ENCODE peak calls at places on chromosomes 13 and 19, in nine cellular contexts. One of them, this sample, is unnamed.

GRCh38 chr13:87274209-87274819 is 396.9 kb upstream of the SLITRK5 start:
- DNase-seq in activated CD4-positive, alpha-beta T cell treated with anti-CD3 and anti-CD28 coated beads, Interleukin-2, amount 50 U/mL, for 1 hour: no peak
- DNase-seq in AG04450: peak
- DNase-seq in sciatic nerve: no peak
- DNase-seq in GF-D8: peak
- DNase-seq in heart left ventricle: no peak
- DNase-seq in stimulated activated CD4-positive, alpha-beta T cell treated with anti-CD3 and anti-CD28 coated beads, Interleukin-15, amount 100 ng/mL, for 1 hour: no peak
- DNase-seq in fibroblast of the conjunctiva: peak
- DNase-seq in astrocyte of the spinal cord: peak
- DNase-seq in this sample: no peak

GRCh38 chr19:54345938-54346386 is 7.0 kb upstream of the LILRA4 start:
- DNase-seq in activated CD4-positive, alpha-beta T cell treated with anti-CD3 and anti-CD28 coated beads, Interleukin-2, amount 50 U/mL, for 1 hour: no peak
- DNase-seq in GF-D8: peak
- DNase-seq in astrocyte of the spinal cord: no peak
- DNase-seq in stimulated activated CD4-positive, alpha-beta T cell treated with anti-CD3 and anti-CD28 coated beads, Interleukin-15, amount 100 ng/mL, for 1 hour: no peak
- DNase-seq in AG04450: no peak
- DNase-seq in heart left ventricle: no peak
- DNase-seq in sciatic nerve: peak
- DNase-seq in fibroblast of the conjunctiva: no peak
- DNase-seq in this sample: peak

GRCh38 chr13:21344662-21345176 is 114.4 kb downstream of the ZDHHC20 start:
- DNase-seq in stimulated activated CD4-positive, alpha-beta T cell treated with anti-CD3 and anti-CD28 coated beads, Interleukin-15, amount 100 ng/mL, for 1 hour: no peak
- DNase-seq in AG04450: no peak
- DNase-seq in sciatic nerve: no peak
- DNase-seq in astrocyte of the spinal cord: no peak
- DNase-seq in GF-D8: peak
- DNase-seq in heart left ventricle: no peak
- DNase-seq in activated CD4-positive, alpha-beta T cell treated with anti-CD3 and anti-CD28 coated beads, Interleukin-2, amount 50 U/mL, for 1 hour: no peak
- DNase-seq in fibroblast of the conjunctiva: no peak
- DNase-seq in this sample: no peak

GRCh38 chr13:110390572-110390971 is 83.5 kb downstream of the COL4A2 start:
- DNase-seq in activated CD4-positive, alpha-beta T cell treated with anti-CD3 and anti-CD28 coated beads, Interleukin-2, amount 50 U/mL, for 1 hour: no peak
- DNase-seq in GF-D8: no peak
- DNase-seq in sciatic nerve: no peak
- DNase-seq in AG04450: no peak
- DNase-seq in fibroblast of the conjunctiva: peak
- DNase-seq in stimulated activated CD4-positive, alpha-beta T cell treated with anti-CD3 and anti-CD28 coated beads, Interleukin-15, amount 100 ng/mL, for 1 hour: no peak
- DNase-seq in astrocyte of the spinal cord: peak
- DNase-seq in heart left ventricle: no peak
- DNase-seq in this sample: no peak

GRCh38 chr13:113029487-113030258 is 60.7 kb downstream of the MCF2L start:
- DNase-seq in astrocyte of the spinal cord: no peak
- DNase-seq in GF-D8: no peak
- DNase-seq in heart left ventricle: no peak
- DNase-seq in stimulated activated CD4-positive, alpha-beta T cell treated with anti-CD3 and anti-CD28 coated beads, Interleukin-15, amount 100 ng/mL, for 1 hour: peak
- DNase-seq in activated CD4-positive, alpha-beta T cell treated with anti-CD3 and anti-CD28 coated beads, Interleukin-2, amount 50 U/mL, for 1 hour: peak
- DNase-seq in sciatic nerve: no peak
- DNase-seq in fibroblast of the conjunctiva: no peak
- DNase-seq in AG04450: no peak
- DNase-seq in this sample: peak

GRCh38 chr13:43543331-43543730 is 243.4 kb downstream of the ENOX1 start:
- DNase-seq in GF-D8: no peak
- DNase-seq in stimulated activated CD4-positive, alpha-beta T cell treated with anti-CD3 and anti-CD28 coated beads, Interleukin-15, amount 100 ng/mL, for 1 hour: no peak
- DNase-seq in AG04450: no peak
- DNase-seq in sciatic nerve: no peak
- DNase-seq in astrocyte of the spinal cord: no peak
- DNase-seq in fibroblast of the conjunctiva: no peak
- DNase-seq in activated CD4-positive, alpha-beta T cell treated with anti-CD3 and anti-CD28 coated beads, Interleukin-2, amount 50 U/mL, for 1 hour: no peak
- DNase-seq in heart left ventricle: no peak
- DNase-seq in this sample: no peak

GRCh38 chr13:90299238-90299637 is 1048.2 kb upstream of the MIR17HG start:
- DNase-seq in fibroblast of the conjunctiva: no peak
- DNase-seq in stimulated activated CD4-positive, alpha-beta T cell treated with anti-CD3 and anti-CD28 coated beads, Interleukin-15, amount 100 ng/mL, for 1 hour: no peak
- DNase-seq in GF-D8: no peak
- DNase-seq in astrocyte of the spinal cord: no peak
- DNase-seq in sciatic nerve: no peak
- DNase-seq in heart left ventricle: no peak
- DNase-seq in AG04450: no peak
- DNase-seq in activated CD4-positive, alpha-beta T cell treated with anti-CD3 and anti-CD28 coated beads, Interleukin-2, amount 50 U/mL, for 1 hour: no peak
- DNase-seq in this sample: no peak

GRCh38 chr19:13588953-13589833 is 82.9 kb upstream of the CACNA1A start:
- DNase-seq in heart left ventricle: peak
- DNase-seq in sciatic nerve: peak
- DNase-seq in stimulated activated CD4-positive, alpha-beta T cell treated with anti-CD3 and anti-CD28 coated beads, Interleukin-15, amount 100 ng/mL, for 1 hour: peak
- DNase-seq in AG04450: peak
- DNase-seq in astrocyte of the spinal cord: peak
- DNase-seq in activated CD4-positive, alpha-beta T cell treated with anti-CD3 and anti-CD28 coated beads, Interleukin-2, amount 50 U/mL, for 1 hour: peak
- DNase-seq in fibroblast of the conjunctiva: peak
- DNase-seq in GF-D8: no peak
- DNase-seq in this sample: peak

GRCh38 chr19:39372047-39372802 is 18.7 kb downstream of the PAF1 start:
- DNase-seq in astrocyte of the spinal cord: peak
- DNase-seq in heart left ventricle: peak
- DNase-seq in fibroblast of the conjunctiva: peak
- DNase-seq in activated CD4-positive, alpha-beta T cell treated with anti-CD3 and anti-CD28 coated beads, Interleukin-2, amount 50 U/mL, for 1 hour: no peak
- DNase-seq in GF-D8: no peak
- DNase-seq in sciatic nerve: peak
- DNase-seq in AG04450: peak
- DNase-seq in stimulated activated CD4-positive, alpha-beta T cell treated with anti-CD3 and anti-CD28 coated beads, Interleukin-15, amount 100 ng/mL, for 1 hour: no peak
- DNase-seq in this sample: no peak

GRCh38 chr19:6610934-6611370 is 20.0 kb upstream of the CD70 start:
- DNase-seq in heart left ventricle: no peak
- DNase-seq in sciatic nerve: no peak
- DNase-seq in fibroblast of the conjunctiva: peak
- DNase-seq in AG04450: no peak
- DNase-seq in stimulated activated CD4-positive, alpha-beta T cell treated with anti-CD3 and anti-CD28 coated beads, Interleukin-15, amount 100 ng/mL, for 1 hour: no peak
- DNase-seq in GF-D8: no peak
- DNase-seq in astrocyte of the spinal cord: peak
- DNase-seq in activated CD4-positive, alpha-beta T cell treated with anti-CD3 and anti-CD28 coated beads, Interleukin-2, amount 50 U/mL, for 1 hour: no peak
- DNase-seq in this sample: no peak

GRCh38 chr13:105278797-105279425 is 1256.6 kb downstream of the EFNB2 start:
- DNase-seq in AG04450: no peak
- DNase-seq in GF-D8: no peak
- DNase-seq in heart left ventricle: no peak
- DNase-seq in activated CD4-positive, alpha-beta T cell treated with anti-CD3 and anti-CD28 coated beads, Interleukin-2, amount 50 U/mL, for 1 hour: no peak
- DNase-seq in astrocyte of the spinal cord: no peak
- DNase-seq in stimulated activated CD4-positive, alpha-beta T cell treated with anti-CD3 and anti-CD28 coated beads, Interleukin-15, amount 100 ng/mL, for 1 hour: no peak
- DNase-seq in sciatic nerve: no peak
- DNase-seq in fibroblast of the conjunctiva: no peak
- DNase-seq in this sample: no peak

GRCh38 chr19:50187937-50188336 is 15.5 kb upstream of the MYH14 start:
- DNase-seq in astrocyte of the spinal cord: no peak
- DNase-seq in stimulated activated CD4-positive, alpha-beta T cell treated with anti-CD3 and anti-CD28 coated beads, Interleukin-15, amount 100 ng/mL, for 1 hour: no peak
- DNase-seq in sciatic nerve: no peak
- DNase-seq in GF-D8: no peak
- DNase-seq in heart left ventricle: no peak
- DNase-seq in activated CD4-positive, alpha-beta T cell treated with anti-CD3 and anti-CD28 coated beads, Interleukin-2, amount 50 U/mL, for 1 hour: no peak
- DNase-seq in AG04450: no peak
- DNase-seq in fibroblast of the conjunctiva: no peak
- DNase-seq in this sample: no peak

GRCh38 chr13:51373451-51373850 is 34.0 kb downstream of the SERPINE3 start:
- DNase-seq in fibroblast of the conjunctiva: no peak
- DNase-seq in heart left ventricle: no peak
- DNase-seq in AG04450: no peak
- DNase-seq in astrocyte of the spinal cord: no peak
- DNase-seq in GF-D8: no peak
- DNase-seq in sciatic nerve: no peak
- DNase-seq in stimulated activated CD4-positive, alpha-beta T cell treated with anti-CD3 and anti-CD28 coated beads, Interleukin-15, amount 100 ng/mL, for 1 hour: no peak
- DNase-seq in activated CD4-positive, alpha-beta T cell treated with anti-CD3 and anti-CD28 coated beads, Interleukin-2, amount 50 U/mL, for 1 hour: no peak
- DNase-seq in this sample: no peak

GRCh38 chr19:1970003-1970805 is 29.2 kb downstream of the CSNK1G2 start:
- DNase-seq in sciatic nerve: no peak
- DNase-seq in activated CD4-positive, alpha-beta T cell treated with anti-CD3 and anti-CD28 coated beads, Interleukin-2, amount 50 U/mL, for 1 hour: no peak
- DNase-seq in heart left ventricle: no peak
- DNase-seq in AG04450: no peak
- DNase-seq in astrocyte of the spinal cord: no peak
- DNase-seq in stimulated activated CD4-positive, alpha-beta T cell treated with anti-CD3 and anti-CD28 coated beads, Interleukin-15, amount 100 ng/mL, for 1 hour: no peak
- DNase-seq in GF-D8: no peak
- DNase-seq in fibroblast of the conjunctiva: no peak
- DNase-seq in this sample: no peak

GRCh38 chr13:99416411-99417121 is 84.7 kb upstream of the TM9SF2 start:
- DNase-seq in astrocyte of the spinal cord: no peak
- DNase-seq in activated CD4-positive, alpha-beta T cell treated with anti-CD3 and anti-CD28 coated beads, Interleukin-2, amount 50 U/mL, for 1 hour: no peak
- DNase-seq in heart left ventricle: no peak
- DNase-seq in stimulated activated CD4-positive, alpha-beta T cell treated with anti-CD3 and anti-CD28 coated beads, Interleukin-15, amount 100 ng/mL, for 1 hour: no peak
- DNase-seq in GF-D8: no peak
- DNase-seq in sciatic nerve: no peak
- DNase-seq in fibroblast of the conjunctiva: no peak
- DNase-seq in AG04450: no peak
- DNase-seq in this sample: no peak

GRCh38 chr13:44573790-44574465 is 2.2 kb downstream of the TSC22D1 start:
- DNase-seq in sciatic nerve: no peak
- DNase-seq in activated CD4-positive, alpha-beta T cell treated with anti-CD3 and anti-CD28 coated beads, Interleukin-2, amount 50 U/mL, for 1 hour: no peak
- DNase-seq in astrocyte of the spinal cord: peak
- DNase-seq in fibroblast of the conjunctiva: peak
- DNase-seq in GF-D8: no peak
- DNase-seq in heart left ventricle: no peak
- DNase-seq in stimulated activated CD4-positive, alpha-beta T cell treated with anti-CD3 and anti-CD28 coated beads, Interleukin-15, amount 100 ng/mL, for 1 hour: no peak
- DNase-seq in AG04450: no peak
- DNase-seq in this sample: no peak

GRCh38 chr13:51912091-51912490 is 50.3 kb downstream of the CCDC70 start:
- DNase-seq in stimulated activated CD4-positive, alpha-beta T cell treated with anti-CD3 and anti-CD28 coated beads, Interleukin-15, amount 100 ng/mL, for 1 hour: no peak
- DNase-seq in sciatic nerve: no peak
- DNase-seq in astrocyte of the spinal cord: no peak
- DNase-seq in fibroblast of the conjunctiva: no peak
- DNase-seq in heart left ventricle: no peak
- DNase-seq in AG04450: no peak
- DNase-seq in GF-D8: no peak
- DNase-seq in activated CD4-positive, alpha-beta T cell treated with anti-CD3 and anti-CD28 coated beads, Interleukin-2, amount 50 U/mL, for 1 hour: no peak
- DNase-seq in this sample: no peak

GRCh38 chr13:83214452-83214851 is 667.8 kb downstream of the SLITRK1 start:
- DNase-seq in astrocyte of the spinal cord: no peak
- DNase-seq in heart left ventricle: no peak
- DNase-seq in sciatic nerve: no peak
- DNase-seq in activated CD4-positive, alpha-beta T cell treated with anti-CD3 and anti-CD28 coated beads, Interleukin-2, amount 50 U/mL, for 1 hour: no peak
- DNase-seq in GF-D8: no peak
- DNase-seq in fibroblast of the conjunctiva: no peak
- DNase-seq in stimulated activated CD4-positive, alpha-beta T cell treated with anti-CD3 and anti-CD28 coated beads, Interleukin-15, amount 100 ng/mL, for 1 hour: no peak
- DNase-seq in AG04450: no peak
- DNase-seq in this sample: no peak

GRCh38 chr13:89708013-89708412 is 1639.5 kb upstream of the MIR17HG start:
- DNase-seq in stimulated activated CD4-positive, alpha-beta T cell treated with anti-CD3 and anti-CD28 coated beads, Interleukin-15, amount 100 ng/mL, for 1 hour: no peak
- DNase-seq in AG04450: no peak
- DNase-seq in astrocyte of the spinal cord: no peak
- DNase-seq in fibroblast of the conjunctiva: no peak
- DNase-seq in heart left ventricle: no peak
- DNase-seq in activated CD4-positive, alpha-beta T cell treated with anti-CD3 and anti-CD28 coated beads, Interleukin-2, amount 50 U/mL, for 1 hour: no peak
- DNase-seq in GF-D8: no peak
- DNase-seq in sciatic nerve: no peak
- DNase-seq in this sample: no peak

GRCh38 chr13:46274094-46274698 is 62.5 kb downstream of the LRRC63 start:
- DNase-seq in sciatic nerve: no peak
- DNase-seq in astrocyte of the spinal cord: no peak
- DNase-seq in fibroblast of the conjunctiva: no peak
- DNase-seq in heart left ventricle: no peak
- DNase-seq in AG04450: no peak
- DNase-seq in GF-D8: no peak
- DNase-seq in activated CD4-positive, alpha-beta T cell treated with anti-CD3 and anti-CD28 coated beads, Interleukin-2, amount 50 U/mL, for 1 hour: no peak
- DNase-seq in stimulated activated CD4-positive, alpha-beta T cell treated with anti-CD3 and anti-CD28 coated beads, Interleukin-15, amount 100 ng/mL, for 1 hour: no peak
- DNase-seq in this sample: no peak

GRCh38 chr19:14028901-14029300 is 953 bp downstream of the RLN3 start:
- DNase-seq in fibroblast of the conjunctiva: no peak
- DNase-seq in activated CD4-positive, alpha-beta T cell treated with anti-CD3 and anti-CD28 coated beads, Interleukin-2, amount 50 U/mL, for 1 hour: no peak
- DNase-seq in AG04450: no peak
- DNase-seq in astrocyte of the spinal cord: no peak
- DNase-seq in GF-D8: no peak
- DNase-seq in stimulated activated CD4-positive, alpha-beta T cell treated with anti-CD3 and anti-CD28 coated beads, Interleukin-15, amount 100 ng/mL, for 1 hour: no peak
- DNase-seq in heart left ventricle: no peak
- DNase-seq in sciatic nerve: no peak
- DNase-seq in this sample: no peak

GRCh38 chr19:5713228-5713627 is 6.7 kb downstream of the LONP1 start:
- DNase-seq in astrocyte of the spinal cord: no peak
- DNase-seq in AG04450: no peak
- DNase-seq in heart left ventricle: no peak
- DNase-seq in GF-D8: no peak
- DNase-seq in activated CD4-positive, alpha-beta T cell treated with anti-CD3 and anti-CD28 coated beads, Interleukin-2, amount 50 U/mL, for 1 hour: no peak
- DNase-seq in stimulated activated CD4-positive, alpha-beta T cell treated with anti-CD3 and anti-CD28 coated beads, Interleukin-15, amount 100 ng/mL, for 1 hour: no peak
- DNase-seq in fibroblast of the conjunctiva: no peak
- DNase-seq in sciatic nerve: no peak
- DNase-seq in this sample: no peak

GRCh38 chr19:21677696-21678418 is 89.5 kb downstream of the ZNF100 start:
- DNase-seq in astrocyte of the spinal cord: no peak
- DNase-seq in stimulated activated CD4-positive, alpha-beta T cell treated with anti-CD3 and anti-CD28 coated beads, Interleukin-15, amount 100 ng/mL, for 1 hour: peak
- DNase-seq in fibroblast of the conjunctiva: no peak
- DNase-seq in heart left ventricle: peak
- DNase-seq in AG04450: no peak
- DNase-seq in GF-D8: no peak
- DNase-seq in sciatic nerve: no peak
- DNase-seq in activated CD4-positive, alpha-beta T cell treated with anti-CD3 and anti-CD28 coated beads, Interleukin-2, amount 50 U/mL, for 1 hour: no peak
- DNase-seq in this sample: no peak

GRCh38 chr19:4124638-4125037 is 716 bp upstream of the MAP2K2 start:
- DNase-seq in fibroblast of the conjunctiva: no peak
- DNase-seq in heart left ventricle: no peak
- DNase-seq in activated CD4-positive, alpha-beta T cell treated with anti-CD3 and anti-CD28 coated beads, Interleukin-2, amount 50 U/mL, for 1 hour: no peak
- DNase-seq in sciatic nerve: no peak
- DNase-seq in AG04450: no peak
- DNase-seq in stimulated activated CD4-positive, alpha-beta T cell treated with anti-CD3 and anti-CD28 coated beads, Interleukin-15, amount 100 ng/mL, for 1 hour: no peak
- DNase-seq in GF-D8: no peak
- DNase-seq in astrocyte of the spinal cord: no peak
- DNase-seq in this sample: no peak

GRCh38 chr19:38656171-38656981 is 8.9 kb downstream of the ACTN4 start:
- DNase-seq in sciatic nerve: no peak
- DNase-seq in fibroblast of the conjunctiva: peak
- DNase-seq in GF-D8: peak
- DNase-seq in activated CD4-positive, alpha-beta T cell treated with anti-CD3 and anti-CD28 coated beads, Interleukin-2, amount 50 U/mL, for 1 hour: peak
- DNase-seq in stimulated activated CD4-positive, alpha-beta T cell treated with anti-CD3 and anti-CD28 coated beads, Interleukin-15, amount 100 ng/mL, for 1 hour: no peak
- DNase-seq in heart left ventricle: no peak
- DNase-seq in astrocyte of the spinal cord: peak
- DNase-seq in AG04450: no peak
- DNase-seq in this sample: no peak

GRCh38 chr13:112760440-112760839 is 70.6 kb downstream of the ATP11A start:
- DNase-seq in heart left ventricle: no peak
- DNase-seq in sciatic nerve: no peak
- DNase-seq in astrocyte of the spinal cord: no peak
- DNase-seq in stimulated activated CD4-positive, alpha-beta T cell treated with anti-CD3 and anti-CD28 coated beads, Interleukin-15, amount 100 ng/mL, for 1 hour: no peak
- DNase-seq in GF-D8: no peak
- DNase-seq in AG04450: no peak
- DNase-seq in activated CD4-positive, alpha-beta T cell treated with anti-CD3 and anti-CD28 coated beads, Interleukin-2, amount 50 U/mL, for 1 hour: no peak
- DNase-seq in fibroblast of the conjunctiva: no peak
- DNase-seq in this sample: no peak

GRCh38 chr19:20513179-20513934 is 52.2 kb downstream of the ZNF737 start:
- DNase-seq in fibroblast of the conjunctiva: no peak
- DNase-seq in stimulated activated CD4-positive, alpha-beta T cell treated with anti-CD3 and anti-CD28 coated beads, Interleukin-15, amount 100 ng/mL, for 1 hour: no peak
- DNase-seq in sciatic nerve: no peak
- DNase-seq in AG04450: no peak
- DNase-seq in GF-D8: no peak
- DNase-seq in astrocyte of the spinal cord: no peak
- DNase-seq in activated CD4-positive, alpha-beta T cell treated with anti-CD3 and anti-CD28 coated beads, Interleukin-2, amount 50 U/mL, for 1 hour: no peak
- DNase-seq in heart left ventricle: no peak
- DNase-seq in this sample: no peak

GRCh38 chr13:77002590-77003190 is 10.8 kb downstream of the CLN5 start:
- DNase-seq in activated CD4-positive, alpha-beta T cell treated with anti-CD3 and anti-CD28 coated beads, Interleukin-2, amount 50 U/mL, for 1 hour: no peak
- DNase-seq in astrocyte of the spinal cord: peak
- DNase-seq in sciatic nerve: no peak
- DNase-seq in GF-D8: no peak
- DNase-seq in fibroblast of the conjunctiva: peak
- DNase-seq in stimulated activated CD4-positive, alpha-beta T cell treated with anti-CD3 and anti-CD28 coated beads, Interleukin-15, amount 100 ng/mL, for 1 hour: no peak
- DNase-seq in AG04450: no peak
- DNase-seq in heart left ventricle: no peak
- DNase-seq in this sample: peak

GRCh38 chr19:17948474-17948966 is 15.7 kb downstream of the CCDC124 start:
- DNase-seq in heart left ventricle: no peak
- DNase-seq in sciatic nerve: no peak
- DNase-seq in fibroblast of the conjunctiva: no peak
- DNase-seq in astrocyte of the spinal cord: no peak
- DNase-seq in GF-D8: no peak
- DNase-seq in stimulated activated CD4-positive, alpha-beta T cell treated with anti-CD3 and anti-CD28 coated beads, Interleukin-15, amount 100 ng/mL, for 1 hour: no peak
- DNase-seq in activated CD4-positive, alpha-beta T cell treated with anti-CD3 and anti-CD28 coated beads, Interleukin-2, amount 50 U/mL, for 1 hour: no peak
- DNase-seq in AG04450: no peak
- DNase-seq in this sample: no peak

GRCh38 chr19:35090160-35090794 is 25.3 kb upstream of the FXYD3 start:
- DNase-seq in sciatic nerve: no peak
- DNase-seq in astrocyte of the spinal cord: peak
- DNase-seq in fibroblast of the conjunctiva: peak
- DNase-seq in heart left ventricle: peak
- DNase-seq in activated CD4-positive, alpha-beta T cell treated with anti-CD3 and anti-CD28 coated beads, Interleukin-2, amount 50 U/mL, for 1 hour: peak
- DNase-seq in AG04450: no peak
- DNase-seq in GF-D8: no peak
- DNase-seq in stimulated activated CD4-positive, alpha-beta T cell treated with anti-CD3 and anti-CD28 coated beads, Interleukin-15, amount 100 ng/mL, for 1 hour: no peak
- DNase-seq in this sample: peak

GRCh38 chr13:39760521-39760920 is 105.1 kb downstream of the COG6 start:
- DNase-seq in fibroblast of the conjunctiva: no peak
- DNase-seq in GF-D8: no peak
- DNase-seq in activated CD4-positive, alpha-beta T cell treated with anti-CD3 and anti-CD28 coated beads, Interleukin-2, amount 50 U/mL, for 1 hour: no peak
- DNase-seq in astrocyte of the spinal cord: no peak
- DNase-seq in sciatic nerve: no peak
- DNase-seq in heart left ventricle: no peak
- DNase-seq in stimulated activated CD4-positive, alpha-beta T cell treated with anti-CD3 and anti-CD28 coated beads, Interleukin-15, amount 100 ng/mL, for 1 hour: no peak
- DNase-seq in AG04450: no peak
- DNase-seq in this sample: no peak